ENCODE peak calls at places on chromosome 13, in five cellular contexts. One of them, this sample, is unnamed. For H3K4me1, the result is how much of the 10 kb centered on the place peaks cover.

GRCh38 chr13:45654633-45655349 is 39.3 kb upstream of the ERICH6B start:
- DNase-seq in mucosa of descending colon: no peak
- DNase-seq in transverse colon: no peak
- DNase-seq in heart right ventricle: no peak
- DNase-seq in tibial nerve: no peak
- DNase-seq in this sample: no peak

GRCh38 chr13:20190481-20191310 is 2.0 kb downstream of the GJB2 start:
- DNase-seq in mucosa of descending colon: no peak
- DNase-seq in heart right ventricle: no peak
- DNase-seq in tibial nerve: no peak
- DNase-seq in transverse colon: no peak
- DNase-seq in this sample: no peak

GRCh38 chr13:85236431-85236830 is 562.8 kb downstream of the SLITRK6 start:
- DNase-seq in heart right ventricle: no peak
- DNase-seq in mucosa of descending colon: no peak
- DNase-seq in transverse colon: no peak
- DNase-seq in tibial nerve: no peak
- DNase-seq in this sample: no peak

GRCh38 chr13:52428295-52428694 is 22.1 kb downstream of the VPS36 start:
- DNase-seq in transverse colon: no peak
- DNase-seq in mucosa of descending colon: no peak
- DNase-seq in tibial nerve: no peak
- DNase-seq in heart right ventricle: peak
- DNase-seq in this sample: no peak

GRCh38 chr13:46926856-46927625 is 30.2 kb upstream of the HTR2A start:
- DNase-seq in heart right ventricle: no peak
- DNase-seq in mucosa of descending colon: no peak
- DNase-seq in transverse colon: no peak
- DNase-seq in tibial nerve: no peak
- DNase-seq in this sample: no peak

GRCh38 chr13:29384466-29384865 is 211.0 kb downstream of the SLC7A1 start:
- DNase-seq in transverse colon: no peak
- DNase-seq in heart right ventricle: peak
- DNase-seq in mucosa of descending colon: no peak
- DNase-seq in tibial nerve: no peak
- DNase-seq in this sample: no peak

GRCh38 chr13:93635687-93636086 is 409.1 kb downstream of the GPC6 start:
- DNase-seq in heart right ventricle: no peak
- DNase-seq in tibial nerve: peak
- DNase-seq in transverse colon: no peak
- DNase-seq in mucosa of descending colon: no peak
- DNase-seq in this sample: no peak

GRCh38 chr13:37531054-37531453 is 67.5 kb downstream of the POSTN start:
- DNase-seq in mucosa of descending colon: no peak
- DNase-seq in tibial nerve: no peak
- DNase-seq in transverse colon: no peak
- DNase-seq in heart right ventricle: no peak
- DNase-seq in this sample: no peak

DNA sequence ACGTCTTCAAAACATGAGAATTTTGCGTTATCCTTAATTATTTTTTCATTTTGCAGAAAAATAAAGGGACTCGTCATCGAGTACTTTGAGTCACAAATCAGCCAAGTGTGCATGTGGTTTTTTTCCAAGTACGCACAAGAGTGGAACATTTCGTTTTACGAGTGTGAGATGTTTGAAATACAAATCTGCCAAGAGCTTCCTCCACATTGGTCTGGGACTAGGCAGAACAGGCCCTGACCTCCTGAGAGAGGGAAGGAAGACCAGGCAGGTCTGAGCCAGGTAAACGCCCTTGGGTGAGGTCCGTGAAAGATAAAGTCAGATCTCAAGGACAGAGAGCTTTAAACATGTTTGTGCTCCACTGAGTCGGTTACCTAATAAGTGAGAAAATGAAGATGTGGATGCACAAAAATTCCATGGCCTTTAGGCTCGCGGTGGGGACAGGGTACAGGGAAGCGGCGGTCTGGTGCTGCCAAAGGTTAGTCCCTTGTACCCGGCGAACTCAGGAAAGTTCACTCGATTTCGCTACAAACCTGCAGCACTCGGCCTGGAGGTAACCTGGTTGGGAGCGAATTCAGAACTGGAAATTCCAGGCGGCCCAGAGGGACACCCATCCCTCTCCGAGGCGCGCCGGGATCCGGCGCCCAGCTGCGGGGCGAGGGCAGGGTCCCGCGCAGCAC is 448 bp upstream of the ITM2B start:
- DNase-seq in tibial nerve: no peak
- DNase-seq in transverse colon: peak
- DNase-seq in heart right ventricle: peak
- DNase-seq in mucosa of descending colon: no peak
- DNase-seq in this sample: no peak
- H3K4me1 ChIP-seq in tibial nerve: under half
- H3K4me1 ChIP-seq in transverse colon: under half
- H3K4me1 ChIP-seq in heart right ventricle: under half
- H3K4me1 ChIP-seq in mucosa of descending colon: under half
- H3K4me1 ChIP-seq in this sample: under half

DNA sequence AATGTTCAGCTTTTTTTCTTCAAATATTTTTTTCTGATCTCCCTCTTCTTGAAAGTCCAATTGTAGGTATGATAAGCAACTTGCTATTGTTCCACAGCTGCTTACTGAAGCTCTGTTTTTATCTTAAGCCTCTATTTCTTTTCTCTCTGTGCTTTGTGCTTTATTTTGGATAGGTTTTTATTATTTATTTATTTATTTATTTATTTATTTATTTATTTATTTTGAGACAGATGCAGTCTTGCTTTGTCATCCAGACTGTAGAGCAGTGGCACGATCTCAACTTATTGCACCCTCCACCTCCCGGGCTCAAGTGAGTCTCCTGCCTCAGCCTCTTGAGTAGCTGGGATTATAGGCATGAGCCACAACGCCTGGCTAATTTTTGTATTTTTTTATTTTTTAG is 199.4 kb downstream of the KLF12 start:
- DNase-seq in mucosa of descending colon: no peak
- DNase-seq in heart right ventricle: no peak
- DNase-seq in tibial nerve: no peak
- DNase-seq in transverse colon: no peak
- DNase-seq in this sample: no peak
- H3K4me1 ChIP-seq in mucosa of descending colon: under half
- H3K4me1 ChIP-seq in heart right ventricle: under half
- H3K4me1 ChIP-seq in tibial nerve: under half
- H3K4me1 ChIP-seq in transverse colon: under half
- H3K4me1 ChIP-seq in this sample: under half

GRCh38 chr13:64871742-64872141 is 2358.4 kb downstream of the PCDH9 start:
- DNase-seq in transverse colon: no peak
- DNase-seq in tibial nerve: no peak
- DNase-seq in heart right ventricle: peak
- DNase-seq in mucosa of descending colon: no peak
- DNase-seq in this sample: no peak
- H3K4me1 ChIP-seq in transverse colon: under half
- H3K4me1 ChIP-seq in tibial nerve: under half
- H3K4me1 ChIP-seq in heart right ventricle: under half
- H3K4me1 ChIP-seq in mucosa of descending colon: under half
- H3K4me1 ChIP-seq in this sample: under half

GRCh38 chr13:24273926-24274325 is 35.5 kb upstream of the C1QTNF9 start:
- DNase-seq in tibial nerve: no peak
- DNase-seq in transverse colon: no peak
- DNase-seq in mucosa of descending colon: no peak
- DNase-seq in heart right ventricle: no peak
- DNase-seq in this sample: no peak
- H3K4me1 ChIP-seq in tibial nerve: under half
- H3K4me1 ChIP-seq in transverse colon: under half
- H3K4me1 ChIP-seq in mucosa of descending colon: under half
- H3K4me1 ChIP-seq in heart right ventricle: under half
- H3K4me1 ChIP-seq in this sample: under half

GRCh38 chr13:44646044-44646443 is 69.9 kb upstream of the TSC22D1 start:
- DNase-seq in tibial nerve: no peak
- DNase-seq in mucosa of descending colon: no peak
- DNase-seq in heart right ventricle: no peak
- DNase-seq in transverse colon: no peak
- DNase-seq in this sample: no peak
- H3K4me1 ChIP-seq in tibial nerve: under half
- H3K4me1 ChIP-seq in mucosa of descending colon: under half
- H3K4me1 ChIP-seq in heart right ventricle: under half
- H3K4me1 ChIP-seq in transverse colon: under half
- H3K4me1 ChIP-seq in this sample: under half

DNA sequence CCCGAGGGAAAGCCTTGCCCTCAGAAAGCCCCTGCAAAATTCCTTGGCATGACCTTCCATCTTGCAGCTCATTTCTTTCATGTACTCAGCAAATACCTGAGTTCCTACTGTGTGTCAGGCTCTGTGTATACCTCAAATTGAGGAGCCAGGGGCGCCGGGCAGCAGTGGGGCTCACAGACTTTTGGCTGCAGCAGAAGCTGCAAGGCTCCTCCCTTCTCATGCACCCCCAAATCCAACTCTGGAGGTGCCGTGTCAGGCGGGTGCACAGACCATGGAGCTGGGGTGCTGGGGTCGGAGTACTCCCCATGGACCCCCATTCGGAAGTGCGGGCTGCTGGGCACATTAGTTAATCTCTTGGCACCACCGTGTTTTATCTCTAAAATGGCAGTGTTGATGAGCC is 72.3 kb downstream of the COL4A2 start:
- DNase-seq in mucosa of descending colon: no peak
- DNase-seq in transverse colon: no peak
- DNase-seq in tibial nerve: no peak
- DNase-seq in heart right ventricle: no peak
- DNase-seq in this sample: no peak
- H3K4me1 ChIP-seq in mucosa of descending colon: under half
- H3K4me1 ChIP-seq in transverse colon: under half
- H3K4me1 ChIP-seq in tibial nerve: under half
- H3K4me1 ChIP-seq in heart right ventricle: under half
- H3K4me1 ChIP-seq in this sample: under half

GRCh38 chr13:113205428-113205931 is 3.0 kb downstream of the PCID2 start:
- DNase-seq in tibial nerve: no peak
- DNase-seq in heart right ventricle: no peak
- DNase-seq in transverse colon: no peak
- DNase-seq in mucosa of descending colon: no peak
- DNase-seq in this sample: no peak

GRCh38 chr13:113204378-113204734 is 4.1 kb downstream of the PCID2 start:
- DNase-seq in mucosa of descending colon: no peak
- DNase-seq in tibial nerve: no peak
- DNase-seq in heart right ventricle: no peak
- DNase-seq in transverse colon: no peak
- DNase-seq in this sample: no peak

GRCh38 chr13:113203507-113204377 is 4.7 kb downstream of the PCID2 start:
- DNase-seq in tibial nerve: no peak
- DNase-seq in heart right ventricle: peak
- DNase-seq in mucosa of descending colon: no peak
- DNase-seq in transverse colon: no peak
- DNase-seq in this sample: no peak

GRCh38 chr13:113207890-113208423 is 512 bp downstream of the PCID2 start:
- DNase-seq in heart right ventricle: no peak
- DNase-seq in transverse colon: peak
- DNase-seq in mucosa of descending colon: peak
- DNase-seq in tibial nerve: no peak
- DNase-seq in this sample: no peak

DNA sequence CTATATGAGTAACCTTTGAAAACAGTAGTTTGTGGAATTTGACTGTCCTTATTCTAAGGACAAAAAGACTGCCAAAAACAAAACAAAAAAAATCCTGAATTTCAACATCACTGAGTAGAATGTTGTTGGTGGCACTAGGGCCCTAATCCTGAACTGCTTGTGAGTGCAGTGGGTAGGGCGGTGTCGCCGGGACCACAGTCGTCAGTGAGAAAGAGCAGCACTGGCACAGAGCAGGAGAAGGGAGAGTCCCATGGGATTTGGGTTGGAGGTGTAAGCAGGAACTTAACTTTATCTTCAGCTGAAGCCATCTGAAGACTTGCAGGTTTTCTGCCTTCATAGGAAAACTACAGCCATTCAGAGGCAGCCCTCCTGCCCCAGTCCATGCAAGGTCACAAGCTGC is 5.6 kb downstream of the PCID2 start:
- DNase-seq in mucosa of descending colon: no peak
- DNase-seq in heart right ventricle: no peak
- DNase-seq in tibial nerve: no peak
- DNase-seq in transverse colon: no peak
- DNase-seq in this sample: no peak
- H3K4me1 ChIP-seq in mucosa of descending colon: under half
- H3K4me1 ChIP-seq in heart right ventricle: under half
- H3K4me1 ChIP-seq in tibial nerve: under half
- H3K4me1 ChIP-seq in transverse colon: under half
- H3K4me1 ChIP-seq in this sample: under half

GRCh38 chr13:33279414-33279813 is 6.1 kb downstream of the STARD13 start:
- DNase-seq in transverse colon: peak
- DNase-seq in tibial nerve: no peak
- DNase-seq in mucosa of descending colon: peak
- DNase-seq in heart right ventricle: no peak
- DNase-seq in this sample: no peak

GRCh38 chr13:33280550-33280905 is 5.0 kb downstream of the STARD13 start:
- DNase-seq in tibial nerve: no peak
- DNase-seq in heart right ventricle: no peak
- DNase-seq in mucosa of descending colon: no peak
- DNase-seq in transverse colon: no peak
- DNase-seq in this sample: no peak

GRCh38 chr13:33278923-33279322 is 6.6 kb downstream of the STARD13 start:
- DNase-seq in heart right ventricle: no peak
- DNase-seq in transverse colon: no peak
- DNase-seq in mucosa of descending colon: no peak
- DNase-seq in tibial nerve: no peak
- DNase-seq in this sample: no peak

GRCh38 chr13:33280923-33281322 is 4.6 kb downstream of the STARD13 start:
- DNase-seq in tibial nerve: no peak
- DNase-seq in mucosa of descending colon: no peak
- DNase-seq in transverse colon: no peak
- DNase-seq in heart right ventricle: no peak
- DNase-seq in this sample: no peak

DNA sequence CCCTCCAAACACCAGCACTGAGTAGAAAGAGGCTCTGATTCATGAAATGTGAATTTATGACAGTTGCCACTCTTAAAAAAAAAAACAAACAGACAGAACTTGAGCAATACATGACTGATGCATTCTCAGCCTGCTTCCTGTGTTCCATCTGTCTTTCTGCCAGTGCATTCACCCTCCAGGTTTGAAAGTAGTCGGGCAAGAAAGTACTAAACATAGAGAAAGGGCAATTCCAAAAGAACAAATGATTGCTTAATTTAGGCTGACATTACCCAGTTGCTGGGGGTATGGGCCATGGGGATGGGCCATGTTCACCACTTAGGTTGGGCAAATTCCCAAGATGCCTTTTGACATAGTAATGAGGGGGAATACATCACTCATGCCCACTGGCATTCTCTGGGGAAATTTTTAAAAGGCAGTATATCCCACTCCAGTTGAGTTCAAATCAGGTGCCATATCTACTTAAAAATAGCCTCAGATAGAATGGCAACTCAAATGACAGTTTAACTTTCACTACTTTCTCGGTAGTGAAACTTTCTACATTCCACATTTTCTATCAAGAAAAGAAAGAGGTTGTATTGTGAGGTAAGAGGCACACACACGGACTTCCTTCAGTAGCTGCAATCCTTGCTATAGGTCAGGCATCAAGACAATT is 5.5 kb downstream of the STARD13 start:
- DNase-seq in tibial nerve: no peak
- DNase-seq in mucosa of descending colon: no peak
- DNase-seq in transverse colon: no peak
- DNase-seq in heart right ventricle: no peak
- DNase-seq in this sample: no peak
- H3K4me1 ChIP-seq in tibial nerve: half or more
- H3K4me1 ChIP-seq in mucosa of descending colon: under half
- H3K4me1 ChIP-seq in transverse colon: half or more
- H3K4me1 ChIP-seq in heart right ventricle: under half
- H3K4me1 ChIP-seq in this sample: half or more

This sample was measured in thoracic aorta.